ENCODE peak calls at places on chromosome 20, in nine cellular contexts. W is B cell, U is ovary, X is ascending aorta, N is activated gamma-delta T cell, B is Right ventricle myocardium superior, E is EH, V is neural crest cell, Y is gastrocnemius medialis. M is an unnamed sample.

GRCh38 chr20:26163890-26164289 is 467.2 kb upstream of the ZNF337 start:
- DNase-seq in W (no peak), U (no peak), X (no peak), N (no peak), B (no peak), E (peak; percentile 93), V (no peak), Y (no peak), M (no peak)

GRCh38 chr20:34190679-34191090 is 50.5 kb upstream of the ASIP start:
- DNase-seq in W (peak; percentile 53), U (peak; percentile 83), X (peak; percentile 67), N (no peak), B (peak; percentile 75), E (peak; percentile 89), V (peak; percentile 72), Y (peak; percentile 53), M (peak; percentile 82)

GRCh38 chr20:50240092-50240491 is 49.5 kb downstream of the CEBPB start:
- DNase-seq in W (no peak), U (no peak), X (no peak), N (no peak), B (no peak), E (no peak), V (no peak), Y (no peak), M (no peak)

GRCh38 chr20:62387993-62388635 is 1.2 kb downstream of the RPS21 start:
- DNase-seq in W (no peak), U (no peak), X (no peak), N (no peak), B (no peak), E (no peak), V (no peak), Y (no peak), M (no peak)

GRCh38 chr20:46631212-46631869 is 19.9 kb downstream of the SLC13A3 start:
- DNase-seq in W (no peak), U (no peak), X (no peak), N (no peak), B (no peak), E (peak; percentile 37), V (no peak), Y (no peak), M (no peak)

GRCh38 chr20:54557836-54558590 is 82.6 kb downstream of the DOK5 start:
- DNase-seq in W (no peak), U (no peak), X (no peak), N (no peak), B (no peak), E (no peak), V (no peak), Y (no peak), M (no peak)

GRCh38 chr20:61890210-61890609 is 175.5 kb downstream of the TAF4 start:
- DNase-seq in W (no peak), U (no peak), X (no peak), N (no peak), B (no peak), E (no peak), V (no peak), Y (no peak), M (no peak)

GRCh38 chr20:62832212-62832922 is 15.5 kb downstream of the COL9A3 start:
- DNase-seq in W (peak; percentile 86), U (peak; percentile 58), X (no peak), N (no peak), B (peak; percentile 61), E (no peak), V (no peak), Y (no peak), M (peak; percentile 71)

GRCh38 chr20:38023181-38024085 is 9.8 kb downstream of the TTI1 start:
- DNase-seq in W (no peak), U (no peak), X (no peak), N (no peak), B (no peak), E (peak; percentile 66), V (no peak), Y (no peak), M (no peak)

GRCh38 chr20:60851826-60852704 is 400.0 kb upstream of the CDH4 start:
- DNase-seq in W (no peak), U (no peak), X (no peak), N (no peak), B (no peak), E (no peak), V (peak; percentile 42), Y (no peak), M (peak; percentile 68)

GRCh38 chr20:52943185-52943841 is 28.8 kb upstream of the TSHZ2 start:
- DNase-seq in W (no peak), U (no peak), X (no peak), N (no peak), B (no peak), E (no peak), V (no peak), Y (no peak), M (no peak)

GRCh38 chr20:51500936-51501335 is 41.6 kb downstream of the NFATC2 start:
- DNase-seq in W (peak; percentile 57), U (no peak), X (no peak), N (no peak), B (no peak), E (no peak), V (no peak), Y (no peak), M (no peak)

GRCh38 chr20:1637226-1637625 is 17.4 kb upstream of the SIRPB1 start:
- DNase-seq in W (no peak), U (no peak), X (no peak), N (no peak), B (no peak), E (no peak), V (no peak), Y (no peak), M (no peak)

GRCh38 chr20:32877507-32877906 is 18.8 kb downstream of the EFCAB8 start:
- DNase-seq in W (no peak), U (no peak), X (no peak), N (no peak), B (no peak), E (peak; percentile 46), V (no peak), Y (no peak), M (no peak)

GRCh38 chr20:41245086-41245707 is 72.3 kb downstream of the ZHX3 start:
- DNase-seq in W (no peak), U (no peak), X (no peak), N (no peak), B (no peak), E (peak; percentile 37), V (no peak), Y (no peak), M (peak; percentile 24)